ENCODE peak calls at places on chromosomes 3 and 15, in four cellular contexts. One of them, this sample, is unnamed.

GRCh38 chr3:129022114-129022994 is 21.2 kb downstream of the EFCC1 start:
- DNase-seq in GM12878: no peak
- DNase-seq in HepG2: no peak
- DNase-seq in K562: peak
- DNase-seq in this sample: no peak

GRCh38 chr3:66037986-66038369 is 740 bp downstream of the MAGI1 start:
- DNase-seq in GM12878: no peak
- DNase-seq in HepG2: no peak
- DNase-seq in K562: peak
- DNase-seq in this sample: peak

GRCh38 chr3:126473292-126474168 is 2.2 kb downstream of the ZXDC start:
- DNase-seq in GM12878: no peak
- DNase-seq in HepG2: no peak
- DNase-seq in K562: no peak
- DNase-seq in this sample: no peak

GRCh38 chr15:23877502-23878412 is 190.7 kb upstream of the NDN start:
- DNase-seq in GM12878: no peak
- DNase-seq in HepG2: peak
- DNase-seq in K562: peak
- DNase-seq in this sample: no peak

GRCh38 chr15:94075349-94075748 is 156.0 kb upstream of the MCTP2 start:
- DNase-seq in GM12878: no peak
- DNase-seq in HepG2: no peak
- DNase-seq in K562: no peak
- DNase-seq in this sample: no peak

GRCh38 chr15:36291501-36291900 is 287.9 kb upstream of the CDIN1 start:
- DNase-seq in GM12878: no peak
- DNase-seq in HepG2: no peak
- DNase-seq in K562: no peak
- DNase-seq in this sample: no peak

GRCh38 chr3:105812194-105812586 is 56.6 kb downstream of the CBLB start:
- DNase-seq in GM12878: no peak
- DNase-seq in HepG2: no peak
- DNase-seq in K562: no peak
- DNase-seq in this sample: no peak

GRCh38 chr3:108242776-108243175 is 20.6 kb upstream of the IFT57 start:
- DNase-seq in GM12878: no peak
- DNase-seq in HepG2: no peak
- DNase-seq in K562: no peak
- DNase-seq in this sample: no peak

GRCh38 chr3:110234831-110235230 is 836.8 kb upstream of the NECTIN3 start:
- DNase-seq in GM12878: no peak
- DNase-seq in HepG2: no peak
- DNase-seq in K562: no peak
- DNase-seq in this sample: no peak

GRCh38 chr3:145953316-145953715 is 207.7 kb downstream of the PLOD2 start:
- DNase-seq in GM12878: no peak
- DNase-seq in HepG2: no peak
- DNase-seq in K562: no peak
- DNase-seq in this sample: no peak

GRCh38 chr3:127588675-127589577 is 1.6 kb downstream of the TPRA1 start:
- DNase-seq in GM12878: no peak
- DNase-seq in HepG2: peak
- DNase-seq in K562: peak
- DNase-seq in this sample: no peak

GRCh38 chr3:126540342-126540849 is 16.4 kb downstream of the CHST13 start:
- DNase-seq in GM12878: no peak
- DNase-seq in HepG2: no peak
- DNase-seq in K562: no peak
- DNase-seq in this sample: no peak

GRCh38 chr3:156258301-156258700 is 137.9 kb downstream of the KCNAB1 start:
- DNase-seq in GM12878: no peak
- DNase-seq in HepG2: no peak
- DNase-seq in K562: no peak
- DNase-seq in this sample: no peak

GRCh38 chr3:155853214-155854146 is 747 bp downstream of the SLC33A1 start:
- DNase-seq in GM12878: no peak
- DNase-seq in HepG2: peak
- DNase-seq in K562: no peak
- DNase-seq in this sample: no peak

GRCh38 chr3:196207833-196208607 is 3.2 kb downstream of the ZDHHC19 start:
- DNase-seq in GM12878: no peak
- DNase-seq in HepG2: no peak
- DNase-seq in K562: peak
- DNase-seq in this sample: peak

GRCh38 chr3:45972534-45973402 is 22.9 kb downstream of the FYCO1 start:
- DNase-seq in GM12878: no peak
- DNase-seq in HepG2: no peak
- DNase-seq in K562: no peak
- DNase-seq in this sample: no peak

GRCh38 chr3:110344897-110345767 is 726.5 kb upstream of the NECTIN3 start:
- DNase-seq in GM12878: no peak
- DNase-seq in HepG2: peak
- DNase-seq in K562: no peak
- DNase-seq in this sample: no peak

GRCh38 chr3:170797685-170798084 is 72.3 kb downstream of the RPL22L1 start:
- DNase-seq in GM12878: no peak
- DNase-seq in HepG2: no peak
- DNase-seq in K562: no peak
- DNase-seq in this sample: no peak

GRCh38 chr15:40908095-40908494 is 13.8 kb downstream of the VPS18 start:
- DNase-seq in GM12878: no peak
- DNase-seq in HepG2: no peak
- DNase-seq in K562: no peak
- DNase-seq in this sample: no peak

GRCh38 chr3:172107403-172107802 is 68.0 kb downstream of the FNDC3B start:
- DNase-seq in GM12878: peak
- DNase-seq in HepG2: no peak
- DNase-seq in K562: peak
- DNase-seq in this sample: no peak

GRCh38 chr3:64131755-64132154 is 93.5 kb downstream of the PRICKLE2 start:
- DNase-seq in GM12878: no peak
- DNase-seq in HepG2: no peak
- DNase-seq in K562: no peak
- DNase-seq in this sample: no peak

GRCh38 chr3:160564205-160564922 is 1.0 kb downstream of the KPNA4 start:
- DNase-seq in GM12878: no peak
- DNase-seq in HepG2: peak
- DNase-seq in K562: no peak
- DNase-seq in this sample: no peak

GRCh38 chr15:62588930-62589655 is 424.0 kb upstream of the C2CD4B start:
- DNase-seq in GM12878: no peak
- DNase-seq in HepG2: no peak
- DNase-seq in K562: no peak
- DNase-seq in this sample: no peak

GRCh38 chr3:24166518-24166917 is 221.4 kb downstream of the NR1D2 start:
- DNase-seq in GM12878: no peak
- DNase-seq in HepG2: no peak
- DNase-seq in K562: no peak
- DNase-seq in this sample: no peak

GRCh38 chr15:35306361-35306981 is 221.4 kb upstream of the NANOGP8 start:
- DNase-seq in GM12878: no peak
- DNase-seq in HepG2: no peak
- DNase-seq in K562: no peak
- DNase-seq in this sample: no peak

GRCh38 chr3:122183521-122183892 is at the start of gene CASR:
- DNase-seq in GM12878: no peak
- DNase-seq in HepG2: no peak
- DNase-seq in K562: no peak
- DNase-seq in this sample: no peak

GRCh38 chr3:150335631-150336030 is 72.5 kb upstream of the TSC22D2 start:
- DNase-seq in GM12878: no peak
- DNase-seq in HepG2: no peak
- DNase-seq in K562: no peak
- DNase-seq in this sample: no peak

GRCh38 chr15:71294636-71295241 is 179.5 kb downstream of the THSD4 start:
- DNase-seq in GM12878: no peak
- DNase-seq in HepG2: no peak
- DNase-seq in K562: no peak
- DNase-seq in this sample: no peak

GRCh38 chr3:56937580-56937979 is 122.9 kb upstream of the SPATA12 start:
- DNase-seq in GM12878: no peak
- DNase-seq in HepG2: no peak
- DNase-seq in K562: no peak
- DNase-seq in this sample: no peak

GRCh38 chr15:80199869-80200268 is 47.1 kb downstream of the FAH start:
- DNase-seq in GM12878: no peak
- DNase-seq in HepG2: no peak
- DNase-seq in K562: no peak
- DNase-seq in this sample: peak

GRCh38 chr3:184233127-184233843 is 3.9 kb downstream of the VWA5B2 start:
- DNase-seq in GM12878: no peak
- DNase-seq in HepG2: no peak
- DNase-seq in K562: no peak
- DNase-seq in this sample: no peak

GRCh38 chr3:13308406-13308805 is 111.7 kb downstream of the NUP210 start:
- DNase-seq in GM12878: no peak
- DNase-seq in HepG2: peak
- DNase-seq in K562: peak
- DNase-seq in this sample: peak
- TF ChIP-seq TAF1 in GM12878: no peak
- TF ChIP-seq TAF1 in HepG2: no peak
- TF ChIP-seq TAF1 in K562: no peak
- TF ChIP-seq TAF1 in this sample: no peak

DNA sequence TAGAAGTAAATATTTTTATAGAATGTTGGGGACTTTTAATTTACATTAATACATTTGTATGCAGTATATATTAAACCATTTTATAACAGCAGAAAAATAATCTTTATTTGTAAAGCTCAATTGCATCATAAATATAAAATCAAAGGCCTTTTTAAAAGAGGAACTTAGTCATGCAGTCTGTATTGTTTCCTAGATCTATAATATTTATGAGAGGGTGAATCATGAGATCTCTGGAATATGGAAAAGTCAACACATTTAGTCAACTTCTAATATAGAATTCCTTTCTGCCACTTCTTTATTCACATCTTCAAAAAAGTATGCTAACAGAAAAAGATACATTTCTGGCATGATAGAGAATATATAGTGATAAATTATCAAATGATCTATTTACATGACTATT is 410.3 kb upstream of the ZNF385D start:
- DNase-seq in GM12878: no peak
- DNase-seq in HepG2: no peak
- DNase-seq in K562: no peak
- DNase-seq in this sample: no peak
- TF ChIP-seq ATF2 in GM12878: no peak
- TF ChIP-seq ATF2 in HepG2: no peak
- TF ChIP-seq ATF2 in K562: no peak
- TF ChIP-seq ATF2 in this sample: no peak

GRCh38 chr15:63752075-63752684 is 81.6 kb downstream of the HERC1 start:
- DNase-seq in GM12878: peak
- DNase-seq in HepG2: peak
- DNase-seq in K562: peak
- DNase-seq in this sample: no peak
- TF ChIP-seq MAX in GM12878: no peak
- TF ChIP-seq MAX in HepG2: no peak
- TF ChIP-seq MAX in K562: no peak
- TF ChIP-seq MAX in this sample: no peak

GRCh38 chr15:43215961-43216360 is 4.9 kb downstream of the EPB42 start:
- DNase-seq in GM12878: no peak
- DNase-seq in HepG2: no peak
- DNase-seq in K562: no peak
- DNase-seq in this sample: no peak
- TF ChIP-seq TAF1 in GM12878: no peak
- TF ChIP-seq TAF1 in HepG2: no peak
- TF ChIP-seq TAF1 in K562: no peak
- TF ChIP-seq TAF1 in this sample: no peak

GRCh38 chr3:58369876-58370275 is 37.2 kb downstream of the PXK start:
- DNase-seq in GM12878: no peak
- DNase-seq in HepG2: no peak
- DNase-seq in K562: no peak
- DNase-seq in this sample: no peak
- TF ChIP-seq ATF2 in GM12878: no peak
- TF ChIP-seq ATF2 in HepG2: no peak
- TF ChIP-seq ATF2 in K562: no peak
- TF ChIP-seq ATF2 in this sample: no peak

GRCh38 chr3:169534439-169534838 is 129.1 kb downstream of the MECOM start:
- DNase-seq in GM12878: no peak
- DNase-seq in HepG2: no peak
- DNase-seq in K562: no peak
- DNase-seq in this sample: no peak
- TF ChIP-seq MAX in GM12878: no peak
- TF ChIP-seq MAX in HepG2: no peak
- TF ChIP-seq MAX in K562: no peak
- TF ChIP-seq MAX in this sample: no peak

This sample was measured in H1.